ENCODE peak calls at places on chromosomes 11 and 22, in five cellular contexts. Z is HCT116, U is GM23338, M is PC-3, G is GM23248. N is an unnamed sample. For H3K9me2, the result is how much of the 10 kb centered on the place peaks cover.

GRCh38 chr11:12499071-12499470 is 121.7 kb downstream of the PARVA start:
- DNase-seq in M (no peak), Z (no peak), U (no peak), G (no peak), N (no peak)

GRCh38 chr11:17494019-17494418 is 17.4 kb upstream of the ABCC8 start:
- DNase-seq in U (no peak), M (no peak), G (no peak), Z (no peak), N (no peak)

GRCh38 chr22:22712092-22712658 is 67.8 kb downstream of the GGTLC2 start:
- DNase-seq in G (no peak), Z (no peak), U (no peak), M (no peak), N (no peak)

GRCh38 chr22:47294571-47294970 is 532.1 kb downstream of the TBC1D22A start:
- DNase-seq in U (no peak), M (no peak), Z (no peak), G (no peak), N (no peak)

GRCh38 chr22:42676059-42676607 is 26.9 kb upstream of the CYB5R3 start:
- DNase-seq in U (no peak), Z (no peak), G (peak), M (no peak), N (no peak)

GRCh38 chr22:44890416-44891292 is 119.2 kb downstream of the PHF21B start:
- DNase-seq in Z (no peak), M (no peak), G (no peak), U (no peak), N (no peak)

GRCh38 chr22:19645905-19646304 is 68.4 kb upstream of the SEPTIN5 start:
- DNase-seq in U (no peak), G (no peak), Z (no peak), M (no peak), N (no peak)

GRCh38 chr22:19012308-19012990 is 76.4 kb upstream of the PRODH start:
- DNase-seq in G (no peak), U (no peak), Z (no peak), M (no peak), N (no peak)

GRCh38 chr11:38791346-38791961 is 2193.4 kb upstream of the RAG2 start:
- DNase-seq in Z (peak), U (peak), M (peak), G (peak), N (peak)

GRCh38 chr11:94638902-94639373 is 71.8 kb downstream of the PIWIL4 start:
- DNase-seq in U (no peak), G (peak), Z (no peak), M (no peak), N (peak)

GRCh38 chr11:86370922-86371614 is 3.6 kb upstream of the CCDC81 start:
- DNase-seq in U (peak), M (peak), Z (no peak), G (peak), N (peak)

GRCh38 chr11:128453444-128454336 is 133.7 kb downstream of the ETS1 start:
- DNase-seq in G (peak), Z (no peak), U (no peak), M (peak), N (peak)

GRCh38 chr11:76327756-76328388 is 53.1 kb downstream of the THAP12 start:
- DNase-seq in U (no peak), G (no peak), Z (no peak), M (no peak), N (no peak)

GRCh38 chr11:86636275-86636674 is 36.1 kb downstream of the ME3 start:
- DNase-seq in G (peak), M (no peak), Z (no peak), U (no peak), N (no peak)

GRCh38 chr22:44394246-44395115 is 81.7 kb upstream of the SHISAL1 start:
- DNase-seq in Z (no peak), U (no peak), M (no peak), G (no peak), N (no peak)

GRCh38 chr22:28856095-28856455 is 27.3 kb upstream of the ZNRF3 start:
- DNase-seq in Z (no peak), G (no peak), U (no peak), M (no peak), N (no peak)

GRCh38 chr11:75445315-75445953 is 12.4 kb upstream of the KLHL35 start:
- DNase-seq in G (peak), Z (peak), U (peak), M (peak), N (peak)

GRCh38 chr11:67289226-67289650 is at the start of gene ANKRD13D:
- DNase-seq in Z (no peak), U (no peak), G (no peak), M (no peak), N (no peak)

DNA sequence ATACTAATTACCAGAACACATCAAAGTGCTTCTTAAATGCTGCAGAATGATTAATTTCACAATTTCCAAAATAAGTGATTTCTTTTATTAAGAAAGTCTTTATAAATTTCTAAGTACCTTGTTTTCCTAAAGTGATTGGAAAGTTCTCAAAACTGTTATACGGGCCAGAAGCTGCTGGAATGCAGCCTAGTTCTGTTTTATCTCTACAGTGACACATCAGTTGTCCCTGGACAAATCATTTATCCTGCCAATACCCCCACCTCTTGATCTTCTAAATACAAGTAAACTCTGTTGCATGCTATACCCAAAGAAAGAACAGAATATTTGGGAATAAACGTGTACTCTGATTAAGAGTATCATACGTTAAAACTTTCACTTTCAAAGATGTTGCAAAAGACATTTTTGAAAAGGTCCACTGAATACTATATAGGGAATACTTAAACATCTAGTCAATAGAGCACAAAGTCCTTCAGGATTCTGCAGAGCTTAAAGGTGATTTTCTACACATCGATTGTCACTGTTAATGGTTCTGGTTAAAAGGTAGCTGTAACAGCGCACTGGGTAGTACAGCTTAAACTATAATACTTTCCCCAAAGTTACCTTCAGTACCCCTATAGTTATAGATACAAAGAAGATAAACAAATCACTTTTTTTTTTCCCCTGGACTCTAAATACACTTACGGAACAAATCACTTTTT is 92.1 kb upstream of the APOA1 start:
- DNase-seq in Z (no peak), M (no peak), G (peak), U (no peak), N (no peak)
- H3K27ac ChIP-seq in Z (no peak), M (no peak), G (no peak), U (no peak), N (no peak)

GRCh38 chr11:55726715-55727324 is 46.4 kb upstream of the OR5D13 start:
- DNase-seq in G (no peak), Z (no peak), U (peak), M (peak), N (no peak)
- H3K9me2 ChIP-seq in G (under half), Z (under half), U (under half), M (under half), N (under half)

GRCh38 chr11:61683116-61683515 is 2.9 kb downstream of the DAGLA start:
- DNase-seq in M (no peak), Z (no peak), G (no peak), U (no peak), N (no peak)

GRCh38 chr11:61682093-61682732 is 2.0 kb downstream of the DAGLA start:
- DNase-seq in Z (no peak), M (peak), G (no peak), U (no peak), N (peak)

GRCh38 chr11:61679893-61680621 is at the start of gene DAGLA:
- DNase-seq in G (peak), U (peak), Z (no peak), M (peak), N (peak)

GRCh38 chr11:61679301-61679700 is 890 bp upstream of the DAGLA start:
- DNase-seq in Z (no peak), G (peak), M (peak), U (no peak), N (peak)

GRCh38 chr11:61680622-61681191 is 516 bp downstream of the DAGLA start:
- DNase-seq in Z (no peak), M (no peak), U (no peak), G (no peak), N (no peak)
- TF ChIP-seq EZH2 in Z (no peak), M (no peak), U (no peak), G (no peak), N (no peak)

GRCh38 chr11:27381238-27381666 is 18.2 kb upstream of the CCDC34 start:
- DNase-seq in U (no peak), M (no peak), Z (no peak), G (no peak), N (no peak)
- H3K27ac ChIP-seq in U (no peak), M (no peak), Z (no peak), G (no peak), N (peak)

DNA sequence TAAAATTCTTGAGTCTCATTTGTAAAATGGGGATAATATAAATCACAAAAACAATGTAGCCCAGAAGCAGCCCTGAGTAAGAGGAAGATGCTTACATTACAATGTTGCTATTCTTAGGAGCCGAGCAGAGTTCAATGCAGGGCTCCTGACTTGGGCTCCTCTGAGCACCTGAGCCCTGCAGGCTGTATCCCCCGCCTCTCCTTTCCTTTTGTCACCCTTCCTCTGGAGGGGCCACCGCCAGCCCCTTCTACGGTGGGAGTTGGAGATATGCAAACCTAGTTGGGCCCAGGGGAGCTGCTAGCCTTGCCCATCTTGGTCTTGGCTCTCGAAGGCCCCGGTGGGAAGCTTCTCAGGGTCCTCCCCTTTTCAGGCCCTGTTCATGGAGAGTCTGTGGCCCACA is 8.3 kb upstream of the CSNK1E start:
- DNase-seq in Z (no peak), U (peak), G (no peak), M (no peak), N (peak)
- H3K9me2 ChIP-seq in Z (under half), U (under half), G (under half), M (under half), N (under half)

GRCh38 chr22:20786536-20786979 is 12.6 kb downstream of the SERPIND1 start:
- DNase-seq in Z (no peak), M (no peak), G (no peak), U (no peak), N (no peak)
- TF ChIP-seq EZH2 in Z (no peak), M (no peak), G (no peak), U (no peak), N (no peak)

GRCh38 chr11:65559951-65560537 is 1.9 kb upstream of the LTBP3 start:
- DNase-seq in M (peak), Z (peak), U (no peak), G (peak), N (peak)
- H3K27ac ChIP-seq in M (peak), Z (peak), U (no peak), G (peak), N (peak)